ENCODE peak calls at places on chromosomes 11 and 22, in four cellular contexts. L, J, Y and D are unnamed samples. For H3K27me3, the result is how much of the 10 kb centered on the place peaks cover.

GRCh38 chr11:33699515-33700424 is 856 bp downstream of the C11orf91 start:
- DNase-seq in L (no peak), J (no peak), Y (no peak), D (peak)

GRCh38 chr11:133955091-133955846 is 1.5 kb downstream of the IGSF9B start:
- DNase-seq in L (peak), J (no peak), Y (no peak), D (no peak)

GRCh38 chr22:17965538-17966402 is 58.6 kb downstream of the MICAL3 start:
- DNase-seq in L (no peak), J (no peak), Y (peak), D (no peak)

GRCh38 chr22:36589856-36590255 is 60.9 kb upstream of the EIF3D start:
- DNase-seq in L (no peak), J (no peak), Y (peak), D (no peak)

GRCh38 chr11:1219836-1220810 is 2.7 kb upstream of the MUC5B start:
- DNase-seq in L (no peak), J (peak), Y (peak), D (peak)

GRCh38 chr22:30325724-30326703 is 727 bp downstream of the TBC1D10A start:
- DNase-seq in L (no peak), J (no peak), Y (no peak), D (no peak)

GRCh38 chr11:58628446-58628845 is 6.0 kb downstream of the CNTF start:
- DNase-seq in L (no peak), J (no peak), Y (no peak), D (no peak)

GRCh38 chr11:68008381-68009337 is 1.5 kb upstream of the ALDH3B1 start:
- DNase-seq in L (no peak), J (no peak), Y (peak), D (peak)

GRCh38 chr11:20000393-20001134 is 159.7 kb downstream of the DBX1 start:
- DNase-seq in L (no peak), J (no peak), Y (no peak), D (peak)

GRCh38 chr11:76030973-76031590 is 175.2 kb downstream of the WNT11 start:
- DNase-seq in L (no peak), J (no peak), Y (no peak), D (no peak)

GRCh38 chr22:33658775-33659174 is 261.5 kb downstream of the LARGE1 start:
- DNase-seq in L (no peak), J (no peak), Y (no peak), D (no peak)

GRCh38 chr11:125618383-125618782 is 6.6 kb upstream of the CHEK1 start:
- DNase-seq in L (no peak), J (no peak), Y (no peak), D (no peak)

GRCh38 chr22:39090426-39091064 is 6.5 kb upstream of the APOBEC3H start:
- DNase-seq in L (peak), J (peak), Y (peak), D (peak)

GRCh38 chr11:70270877-70271634 is 566 bp downstream of the PPFIA1 start:
- DNase-seq in L (no peak), J (peak), Y (peak), D (peak)

GRCh38 chr11:22730319-22730718 is 63.9 kb downstream of the GAS2 start:
- DNase-seq in L (no peak), J (no peak), Y (no peak), D (no peak)

GRCh38 chr11:1402355-1402754 is 12.6 kb downstream of the BRSK2 start:
- DNase-seq in L (no peak), J (no peak), Y (no peak), D (no peak)

GRCh38 chr22:18931905-18932652 is 4.0 kb downstream of the PRODH start:
- DNase-seq in L (no peak), J (no peak), Y (no peak), D (no peak)

GRCh38 chr22:36885474-36885873 is 24.7 kb downstream of the NCF4 start:
- DNase-seq in L (no peak), J (no peak), Y (no peak), D (no peak)

GRCh38 chr11:94545641-94546470 is 2.1 kb downstream of the FUT4 start:
- DNase-seq in L (no peak), J (no peak), Y (no peak), D (no peak)

GRCh38 chr11:126756416-126756815 is 244.2 kb downstream of the KIRREL3 start:
- DNase-seq in L (no peak), J (no peak), Y (no peak), D (no peak)

GRCh38 chr11:118176400-118177134 is at the start of gene SCN2B:
- DNase-seq in L (no peak), J (no peak), Y (no peak), D (no peak)

GRCh38 chr11:10023202-10023601 is 270.8 kb downstream of the SBF2 start:
- DNase-seq in L (no peak), J (no peak), Y (no peak), D (no peak)

GRCh38 chr11:17352925-17353227 is 1.3 kb downstream of the NCR3LG1 start:
- DNase-seq in L (peak), J (peak), Y (peak), D (peak)

GRCh38 chr22:24271406-24271760 is 752 bp downstream of the SPECC1L start:
- DNase-seq in L (no peak), J (no peak), Y (no peak), D (no peak)

GRCh38 chr11:43515090-43515489 is 156.4 kb downstream of the TTC17 start:
- DNase-seq in L (no peak), J (no peak), Y (no peak), D (no peak)

GRCh38 chr22:48676266-48677167 is 1151.2 kb downstream of the BRD1 start:
- DNase-seq in L (no peak), J (no peak), Y (no peak), D (no peak)

GRCh38 chr11:33703234-33703633 is 2.6 kb upstream of the C11orf91 start:
- DNase-seq in L (no peak), J (no peak), Y (no peak), D (no peak)

GRCh38 chr11:63814383-63814736 is 1.1 kb downstream of the SPINDOC start:
- DNase-seq in L (no peak), J (no peak), Y (no peak), D (no peak)

GRCh38 chr11:32056445-32056844 is 34.4 kb upstream of the RCN1 start:
- DNase-seq in L (no peak), J (no peak), Y (no peak), D (no peak)

GRCh38 chr22:26589845-26590524 is at the start of gene TPST2:
- DNase-seq in L (peak), J (peak), Y (peak), D (peak)

GRCh38 chr11:122690801-122691649 is 35.5 kb downstream of the UBASH3B start:
- DNase-seq in L (no peak), J (no peak), Y (no peak), D (no peak)

GRCh38 chr11:9438611-9439010 is 22.2 kb upstream of the ZNF143 start:
- DNase-seq in L (no peak), J (no peak), Y (no peak), D (no peak)

GRCh38 chr11:14388352-14388751 is 29.4 kb upstream of the RRAS2 start:
- DNase-seq in L (no peak), J (no peak), Y (no peak), D (no peak)

GRCh38 chr11:132062031-132062430 is 691.6 kb downstream of the NTM start:
- DNase-seq in L (no peak), J (no peak), Y (no peak), D (no peak)

GRCh38 chr11:117458275-117459120 is 130.8 kb downstream of the CEP164 start:
- DNase-seq in L (no peak), J (no peak), Y (peak), D (no peak)

GRCh38 chr11:5366856-5367255 is 15.5 kb downstream of the OR51B6 start:
- DNase-seq in L (no peak), J (no peak), Y (no peak), D (no peak)

GRCh38 chr11:134527382-134528243 is 115.6 kb upstream of the B3GAT1 start:
- DNase-seq in L (peak), J (no peak), Y (peak), D (peak)

GRCh38 chr11:27694992-27695391 is 5.3 kb downstream of the BDNF start:
- DNase-seq in L (no peak), J (no peak), Y (no peak), D (no peak)
- TF ChIP-seq CTCF in L (no peak), J (peak), Y (no peak), D (no peak)

GRCh38 chr22:42515896-42516295 is 3.7 kb downstream of the RRP7A start:
- DNase-seq in L (no peak), J (no peak), Y (no peak), D (no peak)
- H3K27me3 ChIP-seq in L (under half), J (under half), Y (under half), D (under half)

DNA sequence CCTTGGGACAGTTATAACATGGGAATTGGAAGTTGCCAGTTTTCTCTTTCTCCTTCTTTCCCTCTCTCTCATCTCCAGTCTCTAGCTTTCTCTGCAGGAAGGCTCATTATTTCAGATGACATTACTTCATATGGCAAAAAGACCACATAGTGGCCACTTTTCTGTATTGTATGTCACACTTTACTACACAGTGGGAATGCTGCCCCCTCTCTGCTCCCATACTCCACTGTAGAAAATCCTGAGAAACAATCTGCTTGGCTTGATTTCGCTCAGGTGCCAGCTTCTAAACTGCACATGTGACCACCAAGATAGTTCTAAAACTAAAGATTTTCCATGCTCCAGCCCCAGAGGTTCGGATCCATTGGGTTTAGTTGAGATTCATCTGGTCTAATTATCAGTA is 860.7 kb upstream of the CCDC90B start:
- DNase-seq in L (no peak), J (no peak), Y (no peak), D (no peak)
- TF ChIP-seq CTCF in L (no peak), J (no peak), Y (no peak), D (no peak)

GRCh38 chr22:50175191-50175461 is 4.6 kb downstream of the PANX2 start:
- DNase-seq in L (no peak), J (no peak), Y (no peak), D (no peak)

GRCh38 chr22:50173221-50173982 is 2.9 kb downstream of the PANX2 start:
- DNase-seq in L (no peak), J (no peak), Y (peak), D (peak)

GRCh38 chr22:50174382-50175190 is 4.1 kb downstream of the PANX2 start:
- DNase-seq in L (no peak), J (no peak), Y (peak), D (no peak)

GRCh38 chr22:50171965-50172421 is 1.5 kb downstream of the PANX2 start:
- DNase-seq in L (no peak), J (no peak), Y (no peak), D (no peak)

GRCh38 chr22:50173983-50174355 is 3.4 kb downstream of the PANX2 start:
- DNase-seq in L (no peak), J (no peak), Y (peak), D (no peak)
- H3K27me3 ChIP-seq in L (under half), J (under half), Y (half or more), D (under half)

GRCh38 chr11:120929664-120930154 is 94.2 kb upstream of the TBCEL start:
- DNase-seq in L (peak), J (peak), Y (no peak), D (peak)
- TF ChIP-seq CTCF in L (peak), J (peak), Y (peak), D (peak)

GRCh38 chr22:27799334-27800249 is 2.0 kb downstream of the MN1 start:
- DNase-seq in L (no peak), J (peak), Y (no peak), D (no peak)
- H3K27me3 ChIP-seq in L (under half), J (under half), Y (half or more), D (under half)

GRCh38 chr11:62791501-62792192 is at the start of gene TMEM223:
- DNase-seq in L (peak), J (peak), Y (peak), D (peak)
- TF ChIP-seq CTCF in L (no peak), J (no peak), Y (peak), D (peak)

GRCh38 chr11:2859706-2860037 is 25.9 kb downstream of the CDKN1C start:
- DNase-seq in L (no peak), J (no peak), Y (no peak), D (no peak)

GRCh38 chr11:2860636-2861035 is 24.9 kb downstream of the CDKN1C start:
- DNase-seq in L (no peak), J (peak), Y (no peak), D (no peak)

GRCh38 chr11:2857276-2857675 is 28.3 kb downstream of the CDKN1C start:
- DNase-seq in L (no peak), J (no peak), Y (no peak), D (no peak)

GRCh38 chr11:2857918-2858317 is 27.7 kb downstream of the CDKN1C start:
- DNase-seq in L (no peak), J (no peak), Y (no peak), D (no peak)

DNA sequence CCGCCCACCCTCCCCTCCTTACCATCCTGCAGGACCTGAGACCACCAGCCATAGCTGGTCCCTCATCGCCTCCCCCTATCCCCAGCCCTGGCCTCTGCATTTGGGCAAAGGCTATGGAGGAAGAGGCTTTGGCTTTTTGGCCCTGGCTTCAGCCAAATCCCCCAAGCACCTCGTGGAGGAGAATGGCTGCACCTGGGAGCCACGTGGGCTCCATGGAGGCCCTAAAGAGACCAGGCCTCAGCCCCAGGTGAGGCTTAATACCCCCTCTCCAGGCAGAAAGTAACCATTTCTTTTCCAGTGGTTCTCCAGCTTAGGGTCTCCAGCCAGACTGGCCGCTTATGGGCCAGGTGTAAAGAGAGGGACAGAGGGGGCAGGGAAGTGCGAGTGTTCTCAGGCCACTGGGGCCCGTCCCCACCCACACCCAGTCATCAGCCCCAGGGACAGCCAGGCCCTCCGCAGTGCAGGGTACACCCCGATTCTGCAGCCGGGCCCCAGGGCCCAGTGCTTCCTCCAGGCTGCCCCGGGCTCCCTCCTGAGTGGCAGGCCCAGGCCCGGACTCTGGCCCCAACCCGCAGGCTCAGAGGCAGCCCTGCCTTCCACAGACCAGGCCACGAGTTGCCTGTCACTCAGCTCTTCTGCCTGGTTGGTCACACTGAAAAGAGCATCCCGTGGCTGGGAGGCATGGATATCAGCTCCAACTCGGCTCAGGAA is 26.4 kb downstream of the CDKN1C start:
- DNase-seq in L (no peak), J (no peak), Y (no peak), D (no peak)
- H3K27me3 ChIP-seq in L (under half), J (under half), Y (under half), D (under half)

GRCh38 chr22:28112548-28113043 is 193.5 kb upstream of the PITPNB start:
- DNase-seq in L (no peak), J (no peak), Y (no peak), D (peak)
- TF ChIP-seq CTCF in L (no peak), J (peak), Y (peak), D (peak)

DNA sequence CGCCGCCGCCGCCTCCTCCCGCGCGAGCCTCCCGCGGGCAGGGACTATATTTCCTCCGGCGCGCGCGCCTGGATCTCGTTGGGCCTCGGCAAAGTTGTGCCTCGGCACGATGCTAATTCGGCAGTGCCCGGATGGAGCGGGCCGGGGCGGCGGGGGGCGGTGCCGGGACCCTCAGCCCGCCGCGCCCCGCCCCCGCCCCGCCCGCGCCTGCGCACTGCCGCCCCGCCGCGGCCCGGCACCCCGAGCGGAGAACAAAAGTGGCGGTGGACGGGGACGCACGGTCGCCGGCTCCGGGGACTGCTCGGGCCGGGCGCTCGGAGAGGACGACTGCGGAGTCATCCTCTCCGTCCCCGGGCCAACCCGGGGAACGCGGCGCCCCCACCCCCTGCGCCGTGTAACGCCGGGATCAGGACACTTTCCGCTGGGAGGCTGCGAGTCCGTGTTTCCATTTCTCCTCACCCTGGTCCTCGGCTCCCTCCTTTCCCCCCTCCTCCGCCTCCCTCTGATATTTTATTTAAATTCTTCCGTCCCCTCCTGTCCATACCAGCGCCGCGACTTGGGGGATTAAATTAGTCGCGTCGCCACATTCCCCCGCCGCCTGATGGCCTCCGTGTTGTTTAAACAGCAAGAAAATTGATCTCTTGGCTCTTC is at the start of gene PHF21B:
- DNase-seq in L (no peak), J (peak), Y (no peak), D (no peak)
- H3K27me3 ChIP-seq in L (under half), J (under half), Y (half or more), D (half or more)